ENCODE peak calls at places on chromosome 10, in six cellular contexts. C is stomach, O is tibial nerve, P is sigmoid colon, E is lower leg skin, Q is IMR-90. F is an unnamed sample.

GRCh38 chr10:349081-349480 is 213.8 kb downstream of the ZMYND11 start:
- DNase-seq in E (no peak), O (peak), P (peak), Q (no peak), C (peak), F (peak)

GRCh38 chr10:62858364-62858763 is 42.2 kb upstream of the EGR2 start:
- DNase-seq in C (no peak), O (no peak), P (no peak), E (peak), Q (peak), F (no peak)

GRCh38 chr10:123009105-123009805 is 449 bp downstream of the ACADSB start:
- DNase-seq in C (peak), O (no peak), Q (no peak), E (peak), P (peak), F (peak)

GRCh38 chr10:17235136-17235535 is 7.1 kb downstream of the VIM start:
- DNase-seq in E (no peak), C (no peak), P (no peak), O (no peak), Q (no peak), F (no peak)

GRCh38 chr10:61157182-61157581 is 213.2 kb upstream of the RHOBTB1 start:
- DNase-seq in O (no peak), E (no peak), P (no peak), C (no peak), Q (no peak), F (no peak)

GRCh38 chr10:99442394-99442793 is 12.0 kb upstream of the GOT1 start:
- DNase-seq in P (no peak), O (no peak), E (no peak), C (no peak), Q (no peak), F (no peak)

GRCh38 chr10:34698979-34699378 is 116.1 kb downstream of the PARD3 start:
- DNase-seq in E (no peak), Q (peak), C (no peak), O (no peak), P (no peak), F (no peak)

GRCh38 chr10:64365663-64366062 is 844.5 kb downstream of the REEP3 start:
- DNase-seq in E (no peak), Q (no peak), P (no peak), O (no peak), C (no peak), F (no peak)

GRCh38 chr10:132691711-132692153 is 94.2 kb downstream of the NKX6-2 start:
- DNase-seq in Q (no peak), C (no peak), P (peak), E (no peak), O (no peak), F (peak)

GRCh38 chr10:76282122-76283030 is 851.0 kb downstream of the LRMDA start:
- DNase-seq in E (no peak), C (peak), P (peak), O (no peak), Q (peak), F (no peak)

GRCh38 chr10:84173543-84173942 is at the start of gene GPR15LG:
- DNase-seq in E (no peak), O (no peak), P (no peak), Q (no peak), C (no peak), F (no peak)

DNA sequence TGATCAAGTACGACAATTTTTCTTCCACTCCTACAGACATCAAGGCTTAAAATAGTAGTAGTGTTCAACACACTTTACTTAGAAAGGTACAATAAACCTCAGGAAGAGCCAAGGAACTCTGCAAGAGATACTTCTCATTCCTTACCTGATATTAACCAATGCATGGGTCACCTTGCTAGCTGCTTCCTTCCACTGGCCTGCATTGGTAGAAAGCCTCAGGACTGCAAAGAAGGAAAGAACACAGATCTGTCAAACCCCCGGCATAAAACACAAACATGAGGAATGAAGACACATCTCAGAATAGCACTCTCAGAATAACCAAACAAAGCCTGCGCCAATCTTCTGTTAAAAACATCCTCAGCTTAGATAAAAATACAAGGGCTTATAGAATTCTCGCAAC is 96.1 kb upstream of the KCNIP2 start:
- DNase-seq in O (no peak), Q (no peak), E (no peak), C (no peak), P (no peak), F (no peak)
- H3K4me3 ChIP-seq in O (no peak), Q (no peak), E (no peak), C (no peak), P (no peak), F (no peak)

GRCh38 chr10:97915761-97916160 is 66.1 kb downstream of the GOLGA7B start:
- DNase-seq in E (no peak), P (no peak), C (no peak), Q (no peak), O (no peak), F (no peak)

GRCh38 chr10:97914171-97914836 is 64.7 kb downstream of the GOLGA7B start:
- DNase-seq in O (no peak), Q (no peak), E (no peak), C (no peak), P (no peak), F (no peak)

GRCh38 chr10:97913554-97913953 is 63.9 kb downstream of the GOLGA7B start:
- DNase-seq in C (no peak), Q (no peak), O (no peak), E (no peak), P (no peak), F (no peak)

GRCh38 chr10:97915346-97915745 is 65.7 kb downstream of the GOLGA7B start:
- DNase-seq in P (no peak), C (no peak), O (no peak), E (no peak), Q (no peak), F (no peak)

DNA sequence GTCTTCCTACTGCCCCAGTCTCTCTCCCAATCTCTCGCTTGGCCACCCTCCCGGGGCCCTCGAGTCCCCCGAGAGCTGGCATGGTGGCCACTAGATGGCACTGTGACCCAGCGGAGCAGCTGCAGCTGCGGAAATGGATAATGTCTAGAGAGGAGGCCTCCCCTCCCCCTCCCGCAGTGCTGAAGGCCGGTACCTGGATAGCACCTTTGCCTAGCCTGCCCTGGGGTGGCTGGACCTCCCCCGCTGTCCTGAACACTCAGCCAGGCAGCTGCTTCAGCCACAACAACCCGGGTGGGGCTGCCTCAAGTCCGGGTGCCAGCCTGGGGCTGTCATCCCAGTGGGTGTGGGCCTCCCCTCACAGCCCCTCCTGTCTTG is 65.2 kb downstream of the GOLGA7B start:
- DNase-seq in C (peak), P (peak), Q (peak), E (peak), O (peak), F (peak)
- TF ChIP-seq CTCF in C (peak), P (peak), Q (peak), E (peak), O (peak), F (peak)

GRCh38 chr10:79445217-79445707 is at the start of gene ZCCHC24:
- DNase-seq in O (no peak), E (no peak), Q (no peak), P (no peak), C (peak), F (peak)

GRCh38 chr10:79447911-79448731 is 2.7 kb upstream of the ZCCHC24 start:
- DNase-seq in C (no peak), E (no peak), P (peak), Q (no peak), O (no peak), F (peak)

GRCh38 chr10:79444243-79445119 is 943 bp downstream of the ZCCHC24 start:
- DNase-seq in P (peak), E (no peak), C (peak), O (peak), Q (peak), F (peak)

GRCh38 chr10:79445708-79446450 is 455 bp upstream of the ZCCHC24 start:
- DNase-seq in Q (peak), P (peak), C (peak), O (peak), E (peak), F (peak)

GRCh38 chr10:79446451-79447020 is 1.1 kb upstream of the ZCCHC24 start:
- DNase-seq in Q (no peak), C (peak), P (peak), E (no peak), O (peak), F (peak)
- TF ChIP-seq POLR2A in Q (no peak), C (no peak), P (no peak), E (no peak), O (no peak), F (no peak)

DNA sequence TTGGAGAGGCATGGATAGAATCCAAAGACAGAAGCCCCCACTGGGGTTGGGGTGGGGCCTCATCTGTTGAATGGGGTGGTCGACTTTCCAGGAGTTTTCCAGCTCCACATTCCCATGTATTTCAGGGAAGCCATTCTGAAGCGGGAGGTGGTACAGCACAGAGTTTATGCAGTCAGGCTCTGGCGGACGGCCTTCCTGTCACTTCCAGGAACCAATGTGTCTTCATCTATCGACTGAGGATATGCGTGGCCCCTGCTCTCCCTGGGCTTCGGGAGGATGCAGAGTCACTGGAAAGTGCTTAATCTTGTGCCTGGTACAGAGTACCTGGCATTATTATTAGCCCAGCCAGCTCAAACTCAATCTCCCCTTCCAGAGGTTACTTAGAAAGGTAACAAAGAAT is 26.3 kb downstream of the DOCK1 start:
- DNase-seq in E (no peak), P (no peak), C (no peak), Q (no peak), O (no peak), F (no peak)
- H3K4me3 ChIP-seq in E (no peak), P (no peak), C (no peak), Q (no peak), O (no peak), F (no peak)

GRCh38 chr10:52653510-52653909 is 119.1 kb downstream of the MBL2 start:
- DNase-seq in C (no peak), Q (no peak), O (no peak), P (no peak), E (no peak), F (no peak)
- TF ChIP-seq CTCF in C (no peak), Q (no peak), O (no peak), P (no peak), E (no peak), F (no peak)

DNA sequence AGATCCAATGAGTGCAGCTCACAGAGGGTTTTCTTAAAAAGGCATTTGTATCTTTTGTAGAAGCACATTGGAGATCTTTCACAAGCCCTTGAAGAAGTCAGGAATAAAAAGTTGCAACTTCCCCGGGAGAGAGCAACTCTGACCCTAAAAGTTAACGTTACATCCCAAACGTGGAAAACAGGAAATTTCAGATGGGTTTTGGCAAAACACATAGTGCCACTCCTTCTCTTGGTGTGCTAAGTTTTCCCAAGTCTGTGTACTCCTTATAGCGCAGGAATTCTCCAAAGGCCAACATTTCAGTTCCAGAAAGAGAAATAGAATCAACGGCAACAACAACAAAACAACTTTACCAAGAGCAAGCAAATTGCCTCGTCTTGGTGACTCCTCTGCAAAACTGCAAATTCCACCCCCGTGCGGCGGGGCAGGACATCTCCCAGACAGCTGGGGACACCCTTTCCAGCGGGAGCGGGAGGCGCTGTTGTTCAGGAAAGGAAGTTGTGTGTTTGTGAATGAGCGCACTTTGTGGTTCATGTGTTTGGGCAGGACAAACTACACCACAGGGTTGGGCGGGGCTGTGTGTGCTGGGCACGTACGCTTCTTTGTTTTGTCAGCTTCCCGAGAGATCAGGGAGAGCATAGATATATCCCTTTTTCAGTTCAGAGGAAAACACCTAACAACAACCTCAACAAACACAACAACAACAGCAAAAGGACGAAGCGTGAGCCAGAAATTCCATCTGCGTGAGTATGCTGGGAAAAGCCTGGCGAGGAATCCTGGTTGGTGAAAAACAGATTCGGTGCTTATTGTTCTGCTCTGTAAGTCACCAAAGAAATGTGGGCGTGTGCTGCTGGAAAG is 294.7 kb upstream of the PITRM1 start:
- DNase-seq in P (peak), E (peak), C (peak), O (peak), Q (peak), F (peak)
- TF ChIP-seq POLR2A in P (no peak), E (no peak), C (no peak), O (peak), Q (no peak), F (no peak)

GRCh38 chr10:2913531-2913930 is 153.8 kb upstream of the PFKP start:
- DNase-seq in C (no peak), Q (no peak), P (no peak), E (no peak), O (no peak), F (no peak)
- H3K4me3 ChIP-seq in C (no peak), Q (no peak), P (no peak), E (no peak), O (no peak), F (no peak)

GRCh38 chr10:115580239-115580638 is 487.1 kb downstream of the ATRNL1 start:
- DNase-seq in O (no peak), P (no peak), E (no peak), C (no peak), Q (no peak), F (no peak)
- TF ChIP-seq CTCF in O (no peak), P (no peak), E (no peak), C (no peak), Q (no peak), F (no peak)

DNA sequence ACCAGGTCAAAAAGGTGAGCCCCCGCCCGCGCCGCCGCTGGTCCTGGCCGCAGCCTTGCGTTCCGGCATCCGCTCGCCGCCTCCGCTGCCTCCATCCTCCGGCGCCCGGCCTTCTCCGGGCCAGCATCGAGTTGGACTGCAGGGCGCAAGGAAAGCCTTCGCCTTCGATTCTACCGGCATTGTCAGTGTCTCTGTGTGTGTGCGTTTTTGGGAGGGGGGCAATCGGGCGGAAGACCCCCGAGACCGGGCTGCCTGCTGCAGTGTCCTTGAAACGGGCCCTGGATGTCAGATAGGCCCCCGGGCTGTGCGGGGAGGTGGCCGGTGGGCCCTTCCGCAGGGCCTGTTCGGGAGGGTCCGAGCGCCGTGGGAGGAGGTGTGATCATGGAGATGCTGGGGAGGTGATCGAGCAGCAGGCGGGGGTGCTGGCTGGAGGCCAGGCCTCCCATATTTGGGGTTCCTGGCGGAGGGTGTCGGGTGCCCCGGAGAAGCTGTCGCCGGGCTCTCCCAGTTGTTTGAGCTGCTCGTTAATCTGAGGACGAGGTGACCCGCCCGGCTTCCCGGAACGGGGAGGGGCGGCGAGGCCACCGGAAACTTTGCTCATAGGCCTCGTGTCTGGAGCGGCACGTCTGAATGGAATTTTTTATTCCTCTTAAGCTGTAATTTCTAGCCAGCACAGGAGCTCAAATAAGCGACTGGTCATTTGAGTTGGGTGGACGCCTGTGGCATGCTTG is 40.9 kb downstream of the HK1 start:
- DNase-seq in Q (peak), E (peak), C (peak), O (peak), P (peak), F (peak)
- TF ChIP-seq POLR2A in Q (peak), E (no peak), C (no peak), O (no peak), P (peak), F (no peak)